ENCODE peak calls at places on chromosome 15, in seven cellular contexts. One of them, this sample, is unnamed.

GRCh38 chr15:32861741-32862140 is 143.9 kb downstream of the GREM1 start:
- DNase-seq in HepG2: no peak
- DNase-seq in GM23338: peak; percentile 50
- DNase-seq in HCT116: no peak
- DNase-seq in H1: no peak
- DNase-seq in K562: no peak
- DNase-seq in GM12878: no peak
- DNase-seq in this sample: no peak

GRCh38 chr15:99393641-99394040 is 142.4 kb downstream of the LRRC28 start:
- DNase-seq in GM23338: no peak
- DNase-seq in H1: no peak
- DNase-seq in HepG2: no peak
- DNase-seq in GM12878: no peak
- DNase-seq in HCT116: no peak
- DNase-seq in K562: no peak
- DNase-seq in this sample: no peak

GRCh38 chr15:40058476-40059140 is 19.6 kb upstream of the SRP14 start:
- DNase-seq in HCT116: no peak
- DNase-seq in GM12878: no peak
- DNase-seq in K562: no peak
- DNase-seq in GM23338: no peak
- DNase-seq in HepG2: no peak
- DNase-seq in H1: no peak
- DNase-seq in this sample: no peak

GRCh38 chr15:73767794-73768501 is 14.8 kb upstream of the INSYN1 start:
- DNase-seq in HCT116: no peak
- DNase-seq in HepG2: no peak
- DNase-seq in GM23338: peak; percentile 78
- DNase-seq in K562: no peak
- DNase-seq in H1: no peak
- DNase-seq in GM12878: no peak
- DNase-seq in this sample: no peak

GRCh38 chr15:79608041-79608440 is 175.9 kb downstream of the MINAR1 start:
- DNase-seq in HepG2: no peak
- DNase-seq in GM12878: no peak
- DNase-seq in K562: no peak
- DNase-seq in GM23338: no peak
- DNase-seq in H1: no peak
- DNase-seq in HCT116: no peak
- DNase-seq in this sample: no peak

GRCh38 chr15:75720787-75721461 is 8.3 kb upstream of the CSPG4 start:
- DNase-seq in H1: no peak
- DNase-seq in HCT116: peak; percentile 82
- DNase-seq in GM12878: no peak
- DNase-seq in HepG2: peak; percentile 50
- DNase-seq in GM23338: peak; percentile 79
- DNase-seq in K562: peak; percentile 55
- DNase-seq in this sample: no peak

GRCh38 chr15:25243800-25244097 is 195.1 kb downstream of the UBE3A start:
- DNase-seq in GM12878: no peak
- DNase-seq in GM23338: no peak
- DNase-seq in HepG2: no peak
- DNase-seq in H1: no peak
- DNase-seq in K562: no peak
- DNase-seq in HCT116: no peak
- DNase-seq in this sample: no peak

GRCh38 chr15:44028349-44028748 is 166.7 kb downstream of the FRMD5 start:
- DNase-seq in K562: no peak
- DNase-seq in GM23338: no peak
- DNase-seq in HCT116: no peak
- DNase-seq in GM12878: no peak
- DNase-seq in HepG2: no peak
- DNase-seq in H1: no peak
- DNase-seq in this sample: no peak

GRCh38 chr15:82649226-82649999 is 2.2 kb upstream of the CPEB1 start:
- DNase-seq in HepG2: no peak
- DNase-seq in GM23338: no peak
- DNase-seq in GM12878: peak; percentile 33
- DNase-seq in H1: no peak
- DNase-seq in HCT116: no peak
- DNase-seq in K562: no peak
- DNase-seq in this sample: no peak

GRCh38 chr15:82648257-82649103 is 1.3 kb upstream of the CPEB1 start:
- DNase-seq in K562: no peak
- DNase-seq in HCT116: no peak
- DNase-seq in GM12878: no peak
- DNase-seq in H1: no peak
- DNase-seq in HepG2: no peak
- DNase-seq in GM23338: peak; percentile 80
- DNase-seq in this sample: no peak

GRCh38 chr15:82647835-82648256 is 683 bp upstream of the CPEB1 start:
- DNase-seq in HCT116: no peak
- DNase-seq in HepG2: no peak
- DNase-seq in H1: no peak
- DNase-seq in GM23338: peak; percentile 70
- DNase-seq in GM12878: no peak
- DNase-seq in K562: peak; percentile 93
- DNase-seq in this sample: no peak

GRCh38 chr15:82646250-82647044 is 716 bp downstream of the CPEB1 start:
- DNase-seq in H1: no peak
- DNase-seq in GM23338: peak; percentile 85
- DNase-seq in K562: peak; percentile 62
- DNase-seq in HCT116: no peak
- DNase-seq in GM12878: no peak
- DNase-seq in HepG2: no peak
- DNase-seq in this sample: no peak

DNA sequence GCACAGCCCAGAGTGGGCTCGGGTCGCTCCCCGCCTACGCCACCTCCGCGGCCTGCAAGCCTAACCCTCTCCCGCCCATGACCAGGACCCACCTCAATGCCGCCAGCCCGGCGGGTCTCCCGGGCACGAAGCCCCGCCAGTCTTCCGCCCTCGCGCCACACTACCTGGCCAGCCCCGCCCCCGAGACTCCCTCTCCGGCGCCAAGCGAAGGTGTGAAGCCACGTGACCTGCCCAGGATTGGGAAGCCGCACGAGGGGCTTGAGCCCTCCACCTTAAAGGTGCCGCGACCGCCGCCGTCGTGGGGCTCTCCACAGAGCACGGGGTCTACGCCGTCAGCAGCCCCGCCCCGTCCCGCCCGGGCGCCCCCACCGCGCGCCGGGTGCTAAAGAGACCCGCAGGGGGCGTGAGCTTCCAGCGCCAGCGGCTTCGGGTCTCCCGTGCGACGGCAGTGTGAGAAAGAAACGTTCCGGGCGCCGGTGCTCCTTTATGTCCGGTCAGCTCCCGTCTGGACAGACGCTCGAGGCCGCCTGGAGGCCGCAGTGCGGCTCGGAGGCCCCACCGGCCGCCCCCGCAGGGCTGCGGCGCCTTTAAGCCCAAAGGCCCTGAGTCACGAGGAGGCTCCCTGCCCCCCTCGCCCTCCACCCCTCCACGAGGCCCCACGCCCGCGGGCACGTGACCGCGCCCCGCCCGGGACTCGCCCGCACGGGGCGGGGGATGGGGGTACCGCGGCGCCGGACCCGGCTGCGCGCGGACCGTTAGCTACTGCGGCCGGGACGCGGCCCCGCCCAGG is at the start of gene CPEB1:
- DNase-seq in H1: no peak
- DNase-seq in K562: peak; percentile 93
- DNase-seq in GM12878: no peak
- DNase-seq in HepG2: no peak
- DNase-seq in GM23338: peak; percentile 75
- DNase-seq in HCT116: no peak
- DNase-seq in this sample: no peak
- TF ChIP-seq EZH2 in H1: peak; percentile 38
- TF ChIP-seq EZH2 in K562: no peak
- TF ChIP-seq EZH2 in GM12878: no peak
- TF ChIP-seq EZH2 in HepG2: no peak
- TF ChIP-seq EZH2 in GM23338: no peak
- TF ChIP-seq EZH2 in HCT116: no peak
- TF ChIP-seq EZH2 in this sample: no peak

GRCh38 chr15:101283931-101284330 is 6.6 kb upstream of the SELENOS start:
- DNase-seq in HepG2: no peak
- DNase-seq in HCT116: no peak
- DNase-seq in GM12878: no peak
- DNase-seq in GM23338: no peak
- DNase-seq in H1: no peak
- DNase-seq in K562: no peak
- DNase-seq in this sample: no peak

GRCh38 chr15:101288905-101289513 is 6.0 kb downstream of the SNRPA1 start:
- DNase-seq in K562: peak; percentile 35
- DNase-seq in HepG2: peak; percentile 50
- DNase-seq in HCT116: peak; percentile 42
- DNase-seq in H1: no peak
- DNase-seq in GM23338: peak; percentile 81
- DNase-seq in GM12878: no peak
- DNase-seq in this sample: peak; percentile 45

GRCh38 chr15:101286471-101287114 is 8.5 kb downstream of the SNRPA1 start:
- DNase-seq in H1: no peak
- DNase-seq in HepG2: no peak
- DNase-seq in HCT116: no peak
- DNase-seq in K562: no peak
- DNase-seq in GM23338: no peak
- DNase-seq in GM12878: no peak
- DNase-seq in this sample: no peak
- H3K4me3 ChIP-seq in H1: no peak overlapping the region
- H3K4me3 ChIP-seq in HepG2: no peak overlapping the region
- H3K4me3 ChIP-seq in HCT116: no peak overlapping the region
- H3K4me3 ChIP-seq in K562: no peak overlapping the region
- H3K4me3 ChIP-seq in GM23338: no peak overlapping the region
- H3K4me3 ChIP-seq in GM12878: no peak overlapping the region
- H3K4me3 ChIP-seq in this sample: no peak overlapping the region

GRCh38 chr15:88542342-88542733 is 4.1 kb downstream of the DET1 start:
- DNase-seq in H1: no peak
- DNase-seq in GM12878: no peak
- DNase-seq in HepG2: no peak
- DNase-seq in GM23338: no peak
- DNase-seq in K562: peak; percentile 37
- DNase-seq in HCT116: no peak
- DNase-seq in this sample: no peak

GRCh38 chr15:88543065-88543776 is 3.3 kb downstream of the DET1 start:
- DNase-seq in GM23338: no peak
- DNase-seq in GM12878: no peak
- DNase-seq in HepG2: no peak
- DNase-seq in HCT116: no peak
- DNase-seq in H1: no peak
- DNase-seq in K562: no peak
- DNase-seq in this sample: no peak

GRCh38 chr15:88539441-88539840 is 7.0 kb downstream of the DET1 start:
- DNase-seq in HCT116: no peak
- DNase-seq in K562: no peak
- DNase-seq in HepG2: no peak
- DNase-seq in GM12878: no peak
- DNase-seq in H1: no peak
- DNase-seq in GM23338: no peak
- DNase-seq in this sample: no peak

GRCh38 chr15:88537591-88538317 is 8.7 kb downstream of the DET1 start:
- DNase-seq in K562: no peak
- DNase-seq in H1: no peak
- DNase-seq in HCT116: no peak
- DNase-seq in HepG2: no peak
- DNase-seq in GM12878: no peak
- DNase-seq in GM23338: no peak
- DNase-seq in this sample: no peak

DNA sequence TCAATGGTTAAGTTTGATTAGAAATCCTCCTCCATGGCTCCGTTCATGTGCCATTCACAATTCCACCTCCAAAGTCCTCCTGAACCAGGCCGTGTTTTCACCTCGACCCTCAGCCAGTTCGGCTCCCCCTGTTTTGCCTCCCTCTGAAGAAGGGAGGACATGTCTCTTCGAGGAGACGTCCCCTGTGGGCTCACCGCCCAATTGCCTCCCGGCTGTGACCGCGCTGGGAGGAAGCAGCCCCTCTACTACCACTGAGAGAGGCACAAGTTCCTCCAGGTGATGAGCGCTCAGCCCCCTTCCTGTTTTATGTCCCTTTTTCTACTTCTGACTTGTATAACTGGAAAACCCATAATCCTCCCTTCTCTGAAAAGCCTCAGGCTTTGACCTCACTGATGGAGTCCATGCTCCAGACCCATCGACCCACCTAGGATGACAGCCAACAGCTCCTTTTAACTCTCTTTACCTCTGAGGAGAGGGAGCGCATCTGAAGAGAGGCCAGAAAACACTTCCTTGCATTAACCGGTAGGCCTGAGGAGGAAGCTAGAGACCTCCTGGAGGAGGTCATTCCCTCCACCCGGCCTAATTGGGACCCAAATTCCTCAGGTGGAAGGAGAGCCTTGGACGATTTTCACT is 4.7 kb downstream of the DET1 start:
- DNase-seq in K562: no peak
- DNase-seq in HepG2: no peak
- DNase-seq in HCT116: no peak
- DNase-seq in GM12878: no peak
- DNase-seq in H1: no peak
- DNase-seq in GM23338: no peak
- DNase-seq in this sample: no peak
- TF ChIP-seq POLR2AphosphoS5 in K562: no peak
- TF ChIP-seq POLR2AphosphoS5 in HepG2: no peak
- TF ChIP-seq POLR2AphosphoS5 in HCT116: no peak
- TF ChIP-seq POLR2AphosphoS5 in GM12878: no peak
- TF ChIP-seq POLR2AphosphoS5 in H1: no peak
- TF ChIP-seq POLR2AphosphoS5 in GM23338: no peak
- TF ChIP-seq POLR2AphosphoS5 in this sample: no peak

GRCh38 chr15:31484369-31484951 is 157.8 kb downstream of the KLF13 start:
- DNase-seq in H1: no peak
- DNase-seq in GM12878: no peak
- DNase-seq in HepG2: no peak
- DNase-seq in GM23338: no peak
- DNase-seq in HCT116: no peak
- DNase-seq in K562: no peak
- DNase-seq in this sample: no peak

GRCh38 chr15:31483053-31483923 is 156.7 kb downstream of the KLF13 start:
- DNase-seq in GM12878: no peak
- DNase-seq in K562: no peak
- DNase-seq in GM23338: peak; percentile 73
- DNase-seq in HCT116: no peak
- DNase-seq in HepG2: no peak
- DNase-seq in H1: no peak
- DNase-seq in this sample: no peak

GRCh38 chr15:31484986-31485385 is 158.4 kb downstream of the KLF13 start:
- DNase-seq in H1: no peak
- DNase-seq in GM23338: no peak
- DNase-seq in K562: no peak
- DNase-seq in HCT116: no peak
- DNase-seq in HepG2: no peak
- DNase-seq in GM12878: no peak
- DNase-seq in this sample: no peak

GRCh38 chr15:31485431-31485830 is 158.8 kb downstream of the KLF13 start:
- DNase-seq in HCT116: no peak
- DNase-seq in GM23338: no peak
- DNase-seq in H1: no peak
- DNase-seq in K562: no peak
- DNase-seq in GM12878: no peak
- DNase-seq in HepG2: no peak
- DNase-seq in this sample: no peak

DNA sequence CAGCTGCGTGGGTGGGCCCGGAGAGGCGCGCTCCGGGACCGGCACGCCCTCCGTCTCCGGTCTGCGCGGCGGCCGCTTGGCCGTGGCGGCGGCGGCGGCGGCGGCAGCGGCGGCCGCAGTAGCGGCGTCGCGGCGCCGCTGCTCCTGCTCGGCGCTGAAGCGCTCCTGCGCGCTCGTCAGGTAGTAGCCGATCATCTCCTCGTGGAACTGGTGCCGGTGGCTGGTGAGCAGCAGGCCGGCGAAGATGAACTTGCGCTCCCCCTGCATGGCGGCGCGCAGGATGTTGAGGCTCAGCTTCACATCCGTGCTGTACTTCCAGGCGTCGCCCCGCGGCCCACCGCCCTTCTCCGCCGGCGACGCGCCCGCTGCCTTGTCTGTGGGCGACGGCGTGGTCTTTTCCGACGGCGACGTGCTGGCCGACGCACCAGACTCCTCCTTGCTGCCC is 157.3 kb downstream of the KLF13 start:
- DNase-seq in HepG2: no peak
- DNase-seq in GM23338: peak; percentile 77
- DNase-seq in GM12878: no peak
- DNase-seq in HCT116: no peak
- DNase-seq in H1: no peak
- DNase-seq in K562: no peak
- DNase-seq in this sample: no peak
- TF ChIP-seq EZH2 in HepG2: no peak
- TF ChIP-seq EZH2 in GM23338: no peak
- TF ChIP-seq EZH2 in GM12878: no peak
- TF ChIP-seq EZH2 in HCT116: no peak
- TF ChIP-seq EZH2 in H1: peak; percentile 33
- TF ChIP-seq EZH2 in K562: no peak
- TF ChIP-seq EZH2 in this sample: no peak

This sample was measured in SK-N-MC.